ENCODE peak calls at places on chromosomes 12 and 14, in ten cellular contexts. H, R, S, Z, M, B, T, W, K and F are unnamed samples.

GRCh38 chr12:65911321-65911720 is 87.0 kb downstream of the HMGA2 start:
- DNase-seq in K (no peak), S (peak; percentile 77), M (no peak), H (peak; percentile 77), Z (no peak), W (no peak), B (no peak), T (no peak), R (no peak), F (no peak)

GRCh38 chr12:2853626-2854025 is 3.2 kb downstream of the TEX52 start:
- DNase-seq in W (peak; percentile 82), Z (peak; percentile 80), K (peak; percentile 87), B (peak; percentile 93), H (peak; percentile 69), T (no peak), S (peak; percentile 76), M (peak; percentile 77), R (no peak), F (peak; percentile 80)

GRCh38 chr14:78598046-78598652 is 428.0 kb downstream of the NRXN3 start:
- DNase-seq in S (peak; percentile 18), K (no peak), W (peak; percentile 53), B (peak; percentile 70), T (no peak), M (peak; percentile 71), Z (peak; percentile 44), H (peak; percentile 58), R (peak; percentile 61), F (peak; percentile 53)

GRCh38 chr14:75559451-75560187 is 18.8 kb upstream of the FLVCR2 start:
- DNase-seq in S (no peak), R (no peak), B (no peak), H (no peak), Z (peak; percentile 39), M (no peak), T (no peak), W (no peak), K (no peak), F (peak; percentile 63)

GRCh38 chr12:4781212-4781611 is 61.0 kb downstream of the GALNT8 start:
- DNase-seq in K (no peak), B (no peak), S (no peak), T (no peak), R (no peak), M (no peak), W (no peak), Z (no peak), H (no peak), F (no peak)

GRCh38 chr12:27606986-27607385 is 83.0 kb downstream of the PPFIBP1 start:
- DNase-seq in Z (peak; percentile 51), R (no peak), M (no peak), H (no peak), K (no peak), B (no peak), T (no peak), W (no peak), S (no peak), F (no peak)

GRCh38 chr12:128796439-128797118 is 27.2 kb downstream of the SLC15A4 start:
- DNase-seq in W (no peak), Z (no peak), M (no peak), H (no peak), S (no peak), T (no peak), B (no peak), K (no peak), R (no peak), F (no peak)

GRCh38 chr12:31506907-31507306 is 84.0 kb downstream of the DENND5B start:
- DNase-seq in M (no peak), K (no peak), H (peak; percentile 72), B (no peak), Z (no peak), S (no peak), T (no peak), R (no peak), W (peak; percentile 41), F (no peak)

GRCh38 chr12:110647669-110648068 is 33.7 kb downstream of the TCTN1 start:
- DNase-seq in W (no peak), S (peak; percentile 29), M (no peak), B (no peak), R (no peak), T (no peak), Z (no peak), H (no peak), K (no peak), F (no peak)

GRCh38 chr12:5038781-5039311 is 4.8 kb upstream of the KCNA5 start:
- DNase-seq in R (no peak), S (no peak), B (no peak), H (no peak), Z (no peak), M (no peak), W (no peak), T (no peak), K (no peak), F (no peak)

GRCh38 chr14:89108608-89109007 is 284.2 kb downstream of the TTC8 start:
- DNase-seq in Z (no peak), M (no peak), R (no peak), W (no peak), K (no peak), B (no peak), T (no peak), S (no peak), H (no peak), F (no peak)

GRCh38 chr14:53316504-53316903 is 163.4 kb upstream of the DDHD1 start:
- DNase-seq in K (no peak), H (no peak), T (no peak), B (no peak), S (no peak), M (no peak), Z (no peak), R (no peak), W (no peak), F (no peak)

DNA sequence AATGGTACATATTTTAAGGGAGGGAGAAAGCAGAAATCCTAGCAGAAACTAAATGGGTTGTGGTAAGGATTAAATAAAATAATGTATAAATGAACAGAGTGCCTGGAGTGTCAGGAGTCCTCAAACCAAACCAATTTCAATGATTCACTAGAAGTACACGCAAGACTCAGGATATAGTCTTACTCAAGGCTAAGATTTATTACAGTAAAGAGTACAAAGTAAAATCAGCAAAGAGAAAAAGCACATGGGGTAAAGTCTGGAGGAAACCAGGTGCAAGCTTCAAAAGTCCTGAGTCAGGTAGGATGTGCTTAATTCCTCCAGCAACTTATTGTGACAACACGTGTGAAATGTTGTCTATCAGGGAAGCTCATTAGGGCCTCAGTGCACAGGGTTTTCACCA is 105.8 kb upstream of the NAP1L1 start:
- DNase-seq in R (no peak), T (no peak), B (no peak), S (no peak), H (no peak), Z (no peak), M (no peak), W (no peak), K (no peak), F (no peak)
- H3K9me3 ChIP-seq in R (no peaks in the 10 kb centered on the region), T (no peaks in the 10 kb centered on the region), B (no peaks in the 10 kb centered on the region), S (no peaks in the 10 kb centered on the region), H (no peaks in the 10 kb centered on the region), Z (no peaks in the 10 kb centered on the region), M (no peaks in the 10 kb centered on the region), W (no peaks in the 10 kb centered on the region), K (no peaks in the 10 kb centered on the region), F (no peaks in the 10 kb centered on the region)

DNA sequence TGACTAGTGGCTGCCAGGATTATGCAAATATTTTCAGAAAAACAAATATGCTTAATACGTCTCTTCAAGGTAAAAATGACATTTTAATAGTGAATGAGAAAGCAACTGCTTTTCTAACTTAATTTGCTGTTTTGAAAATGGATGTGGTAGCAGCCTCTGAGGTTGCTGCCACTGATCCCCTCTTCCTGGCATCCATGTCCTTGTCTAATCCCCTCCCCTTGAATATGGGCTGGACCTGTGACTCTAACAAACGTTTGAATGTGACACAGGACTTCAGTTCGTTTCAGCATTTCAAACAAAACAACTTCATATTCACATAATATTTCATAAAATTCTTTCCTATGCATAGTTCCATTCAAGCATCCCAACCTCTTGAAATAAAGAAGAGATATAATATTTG is 64.2 kb upstream of the SLC38A2 start:
- DNase-seq in H (no peak), W (no peak), S (no peak), Z (no peak), R (no peak), B (no peak), M (no peak), K (no peak), T (no peak), F (no peak)
- TF ChIP-seq POLR2AphosphoS5 in H (no peak), W (no peak), S (no peak), Z (no peak), R (no peak), B (no peak), M (no peak), K (no peak), T (no peak), F (no peak)

GRCh38 chr12:91384391-91384790 is 201.8 kb upstream of the DCN start:
- DNase-seq in M (no peak), W (no peak), S (no peak), B (no peak), R (no peak), Z (no peak), K (no peak), H (no peak), T (no peak), F (no peak)

GRCh38 chr12:91383106-91383505 is 200.5 kb upstream of the DCN start:
- DNase-seq in K (no peak), B (no peak), M (no peak), T (no peak), Z (no peak), S (no peak), W (no peak), R (no peak), H (no peak), F (no peak)

GRCh38 chr12:91381309-91381804 is 198.7 kb upstream of the DCN start:
- DNase-seq in M (no peak), R (no peak), T (no peak), H (peak; percentile 95), B (peak; percentile 63), S (no peak), Z (peak; percentile 48), K (no peak), W (peak; percentile 64), F (peak; percentile 30)

GRCh38 chr12:91380651-91381050 is 198.0 kb upstream of the DCN start:
- DNase-seq in T (no peak), M (no peak), Z (no peak), W (no peak), S (no peak), B (no peak), H (peak; percentile 46), R (no peak), K (no peak), F (no peak)

DNA sequence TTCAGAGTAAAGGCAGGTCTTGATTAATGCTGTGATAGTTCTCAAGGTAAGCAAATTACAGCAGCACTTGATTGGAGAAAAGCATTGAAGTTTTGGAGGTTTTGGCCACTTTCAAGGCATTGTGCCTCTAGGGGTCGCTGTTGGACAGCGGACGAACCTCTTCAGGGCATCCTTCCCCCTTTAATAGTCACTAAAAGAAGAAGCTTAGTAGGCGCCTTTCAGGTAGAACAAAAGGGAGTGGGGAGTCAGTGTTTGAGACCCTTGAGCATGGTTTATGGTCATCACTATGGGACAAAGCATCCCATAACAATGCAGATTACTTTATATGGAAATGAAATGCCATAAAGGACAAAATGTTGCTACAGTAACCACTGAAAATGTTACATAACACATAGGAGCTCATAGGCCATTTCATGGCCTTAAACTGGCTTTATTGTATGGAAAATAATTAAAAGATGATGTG is 199.5 kb upstream of the DCN start:
- DNase-seq in W (peak; percentile 84), Z (peak; percentile 87), M (peak; percentile 51), B (peak; percentile 22), T (no peak), H (peak; percentile 91), S (peak; percentile 86), K (peak; percentile 90), R (peak; percentile 53), F (peak; percentile 76)
- H3K4me3 ChIP-seq in W (peak overlapping the region; percentile 23), Z (peak overlapping the region; percentile 40), M (no peak overlapping the region), B (peak overlapping the region; percentile 63), T (peak overlapping the region; percentile 45), H (peak overlapping the region; percentile 17), S (peak overlapping the region; percentile 7), K (peak overlapping the region; percentile 37), R (peak overlapping the region; percentile 35), F (peak overlapping the region; percentile 36)

GRCh38 chr12:9906888-9907287 is 25.3 kb downstream of the CLEC2A start:
- DNase-seq in S (peak; percentile 9), T (no peak), K (no peak), W (no peak), Z (no peak), B (no peak), M (no peak), R (no peak), H (no peak), F (no peak)
- H3K9me3 ChIP-seq in S (peaks cover 13% of the 10 kb centered on the region), T (peaks cover 19% of the 10 kb centered on the region), K (peaks cover 51% of the 10 kb centered on the region), W (no peaks in the 10 kb centered on the region), Z (peaks cover 28% of the 10 kb centered on the region), B (no peaks in the 10 kb centered on the region), M (peaks cover 4% of the 10 kb centered on the region), R (no peaks in the 10 kb centered on the region), H (no peaks in the 10 kb centered on the region), F (peaks cover 39% of the 10 kb centered on the region)